ENCODE peak calls at places on chromosomes 4 and X, in seven cellular contexts. U is GM06990, S is mesothelial cell of epicardium, O is WTC11, Z is tibial artery, W is AG09319, D is A549. R is an unnamed sample.

GRCh38 chr4:4182835-4183568 is 43.7 kb downstream of the OTOP1 start:
- DNase-seq in U (peak), S (peak), O (peak), Z (no peak), W (no peak), D (peak), R (no peak)

GRCh38 chrX:50691820-50692219 is 122.2 kb downstream of the SHROOM4 start:
- DNase-seq in U (peak), S (no peak), O (no peak), Z (no peak), W (no peak), D (peak), R (peak)

GRCh38 chr4:94226763-94227162 is 19.1 kb downstream of the SMARCAD1 start:
- DNase-seq in U (no peak), S (no peak), O (no peak), Z (no peak), W (no peak), D (no peak), R (no peak)

GRCh38 chr4:30844861-30845582 is 124.9 kb downstream of the PCDH7 start:
- DNase-seq in U (no peak), S (no peak), O (no peak), Z (no peak), W (no peak), D (no peak), R (no peak)

GRCh38 chr4:14934704-14935390 is 67.4 kb upstream of the CPEB2 start:
- DNase-seq in U (no peak), S (no peak), O (no peak), Z (no peak), W (no peak), D (no peak), R (no peak)

GRCh38 chr4:4990857-4991540 is 28.3 kb downstream of the CYTL1 start:
- DNase-seq in U (no peak), S (no peak), O (no peak), Z (peak), W (peak), D (peak), R (peak)

GRCh38 chr4:53601251-53601764 is 10.0 kb upstream of the LNX1 start:
- DNase-seq in U (peak), S (no peak), O (peak), Z (no peak), W (no peak), D (no peak), R (no peak)

GRCh38 chrX:101057095-101057714 is 5.3 kb upstream of the TRMT2B start:
- DNase-seq in U (peak), S (no peak), O (no peak), Z (no peak), W (no peak), D (no peak), R (no peak)

GRCh38 chr4:166318810-166319525 is 445.9 kb downstream of the TLL1 start:
- DNase-seq in U (no peak), S (no peak), O (no peak), Z (no peak), W (no peak), D (no peak), R (peak)

GRCh38 chr4:82905205-82905604 is 4.7 kb downstream of the THAP9 start:
- DNase-seq in U (peak), S (no peak), O (no peak), Z (no peak), W (no peak), D (no peak), R (no peak)

GRCh38 chrX:19893722-19894121 is 6.3 kb upstream of the SH3KBP1 start:
- DNase-seq in U (no peak), S (no peak), O (no peak), Z (no peak), W (no peak), D (no peak), R (no peak)

GRCh38 chr4:189124149-189124758 is 816.4 kb upstream of the FRG1 start:
- DNase-seq in U (no peak), S (peak), O (peak), Z (no peak), W (no peak), D (no peak), R (peak)

GRCh38 chr4:69858683-69859082 is 1.3 kb downstream of the SULT1E1 start:
- DNase-seq in U (no peak), S (no peak), O (no peak), Z (no peak), W (no peak), D (no peak), R (no peak)

GRCh38 chr4:86939123-86939522 is 4.3 kb downstream of the AFF1 start:
- DNase-seq in U (peak), S (no peak), O (no peak), Z (no peak), W (no peak), D (no peak), R (no peak)

GRCh38 chrX:48901069-48901468 is 3.3 kb downstream of the PQBP1 start:
- DNase-seq in U (no peak), S (no peak), O (no peak), Z (no peak), W (no peak), D (no peak), R (no peak)

DNA sequence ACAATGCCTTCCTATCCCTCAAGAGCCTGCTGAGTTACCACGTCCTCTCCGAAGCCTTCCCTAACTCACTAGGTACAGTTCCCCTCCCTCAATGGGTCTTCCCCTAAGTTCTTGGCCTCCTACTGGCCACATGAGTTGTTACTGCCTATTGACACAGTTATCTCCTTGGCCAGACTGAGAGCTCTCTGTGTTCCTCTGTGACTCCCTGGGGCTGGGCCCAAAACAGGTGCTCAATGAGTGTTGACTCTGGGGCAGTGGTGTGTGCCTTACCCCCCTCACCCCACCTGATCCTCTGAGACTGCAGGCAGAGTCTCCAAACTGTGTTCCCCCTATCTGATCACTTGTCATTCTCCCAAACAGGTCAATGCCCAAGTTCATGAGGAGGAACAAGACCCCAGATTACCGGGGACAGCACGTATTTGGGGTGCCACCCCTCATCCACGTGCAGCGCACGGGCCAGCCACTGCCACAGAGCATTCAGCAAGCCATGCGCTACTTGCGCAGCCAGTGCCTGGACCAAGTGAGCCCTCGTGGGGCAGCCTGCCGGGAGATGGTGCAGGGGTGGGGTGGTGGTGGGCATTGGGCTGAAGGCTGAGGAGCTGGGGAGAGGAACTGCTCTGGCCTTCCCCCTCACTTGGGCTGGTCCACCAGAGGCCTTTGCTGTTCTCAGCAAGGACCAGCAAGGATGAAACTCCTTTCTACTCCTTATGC is 72.6 kb downstream of the STARD8 start:
- DNase-seq in U (no peak), S (no peak), O (no peak), Z (no peak), W (no peak), D (no peak), R (no peak)
- TF ChIP-seq CTCF in U (peak), S (no peak), O (no peak), Z (no peak), W (no peak), D (no peak), R (peak)

GRCh38 chrX:138485224-138485623 is 226.3 kb downstream of the FGF13 start:
- DNase-seq in U (no peak), S (no peak), O (no peak), Z (no peak), W (no peak), D (no peak), R (no peak)

GRCh38 chrX:138485767-138486166 is 225.8 kb downstream of the FGF13 start:
- DNase-seq in U (no peak), S (no peak), O (no peak), Z (no peak), W (no peak), D (no peak), R (no peak)

GRCh38 chrX:138481649-138482048 is 229.9 kb downstream of the FGF13 start:
- DNase-seq in U (no peak), S (no peak), O (no peak), Z (no peak), W (no peak), D (no peak), R (no peak)

GRCh38 chrX:138487866-138488265 is 223.7 kb downstream of the FGF13 start:
- DNase-seq in U (no peak), S (no peak), O (no peak), Z (no peak), W (no peak), D (no peak), R (no peak)

GRCh38 chrX:138484451-138484850 is 227.1 kb downstream of the FGF13 start:
- DNase-seq in U (no peak), S (no peak), O (no peak), Z (no peak), W (no peak), D (no peak), R (no peak)
- TF ChIP-seq CTCF in U (no peak), S (no peak), O (no peak), Z (no peak), W (no peak), D (no peak), R (no peak)

GRCh38 chrX:151801980-151802379 is 67.4 kb downstream of the CNGA2 start:
- DNase-seq in U (no peak), S (no peak), O (no peak), Z (no peak), W (no peak), D (peak), R (no peak)
- TF ChIP-seq CTCF in U (no peak), S (no peak), O (no peak), Z (no peak), W (peak), D (peak), R (peak)

GRCh38 chr4:186032259-186032658 is 36.7 kb upstream of the TLR3 start:
- DNase-seq in U (no peak), S (no peak), O (no peak), Z (no peak), W (no peak), D (no peak), R (no peak)
- TF ChIP-seq CTCF in U (peak), S (no peak), O (no peak), Z (no peak), W (no peak), D (no peak), R (no peak)

DNA sequence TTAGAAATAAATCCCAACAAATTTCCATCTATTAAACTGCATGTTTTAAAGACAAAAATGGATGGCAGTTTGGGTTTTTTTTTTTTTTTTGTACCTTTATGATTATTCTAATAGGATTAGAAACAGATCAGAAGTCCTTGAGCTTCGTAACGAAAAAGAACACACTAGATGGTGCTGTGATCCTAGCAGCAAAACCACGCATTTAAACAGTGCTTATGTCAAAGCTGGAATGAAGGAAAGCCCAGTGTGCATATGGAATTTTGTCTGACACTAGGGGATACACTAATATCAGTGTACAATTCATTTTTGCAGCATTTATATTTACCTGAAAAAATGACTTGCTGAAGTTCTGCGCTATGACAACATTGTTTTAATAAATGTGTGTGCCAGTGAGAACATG is 229.1 kb downstream of the VEGFC start:
- DNase-seq in U (no peak), S (no peak), O (no peak), Z (no peak), W (peak), D (no peak), R (no peak)
- TF ChIP-seq CTCF in U (no peak), S (no peak), O (no peak), Z (no peak), W (peak), D (peak), R (no peak)

DNA sequence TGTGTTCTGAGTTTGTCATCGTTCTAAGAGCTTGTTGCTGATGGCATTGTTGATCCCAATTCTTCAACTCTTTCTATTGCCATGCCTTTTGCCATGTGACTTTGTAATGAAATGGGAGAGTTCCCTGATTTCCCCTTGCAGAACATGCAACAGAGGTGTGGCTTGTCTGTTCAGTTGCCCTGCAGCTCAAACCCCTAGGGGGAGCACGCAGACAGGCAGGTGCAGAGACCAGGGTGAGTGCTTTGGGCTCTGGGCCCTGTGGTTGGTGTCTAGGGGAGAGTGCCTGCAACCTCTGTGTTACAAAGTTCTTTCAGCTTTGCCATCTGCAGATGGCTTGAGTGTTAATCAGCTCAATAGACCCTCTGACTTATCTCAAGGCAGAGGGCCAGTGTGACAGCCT is 332.7 kb downstream of the MID1IP1 start:
- DNase-seq in U (no peak), S (no peak), O (peak), Z (no peak), W (no peak), D (no peak), R (no peak)
- TF ChIP-seq CTCF in U (peak), S (no peak), O (peak), Z (no peak), W (no peak), D (no peak), R (no peak)

DNA sequence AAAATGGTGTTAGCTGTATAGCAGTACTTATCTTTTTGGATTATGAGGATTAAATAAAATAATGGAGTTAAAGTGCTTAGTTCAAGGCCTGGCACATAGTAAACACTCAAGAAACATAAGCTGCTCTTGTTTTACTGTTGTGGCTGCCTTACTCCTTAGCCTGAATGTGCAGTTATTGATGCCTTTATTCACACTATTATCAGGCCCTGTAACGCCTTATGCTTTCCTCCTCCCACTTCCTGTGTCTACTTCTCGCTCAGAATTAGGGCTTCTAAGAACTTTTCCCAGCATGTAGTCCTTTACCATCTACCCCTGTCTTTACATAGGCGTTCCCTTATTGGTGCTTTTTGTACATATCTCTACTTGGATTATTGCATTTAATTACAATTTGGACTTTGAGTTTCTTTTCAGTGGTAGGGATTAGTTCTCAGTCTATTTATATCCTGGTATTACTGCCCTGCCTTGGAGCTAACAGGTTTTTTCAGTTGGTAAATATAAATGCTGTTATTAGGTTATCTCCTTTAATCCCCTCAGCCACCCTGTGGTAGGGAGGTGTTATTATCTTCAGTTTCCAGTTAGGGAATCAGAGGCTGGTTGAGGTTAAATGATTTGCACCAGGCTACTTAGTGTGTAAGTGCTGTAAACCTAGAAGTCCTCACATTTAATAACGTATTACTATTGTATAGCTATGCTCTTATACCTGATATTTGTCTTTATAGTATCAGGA is 83.9 kb downstream of the RBPJ start:
- DNase-seq in U (no peak), S (no peak), O (no peak), Z (no peak), W (no peak), D (no peak), R (no peak)
- TF ChIP-seq CTCF in U (no peak), S (no peak), O (no peak), Z (no peak), W (no peak), D (no peak), R (no peak)

GRCh38 chr4:122005064-122005755 is 53.4 kb upstream of the TRPC3 start:
- DNase-seq in U (no peak), S (no peak), O (no peak), Z (no peak), W (no peak), D (no peak), R (no peak)

GRCh38 chr4:122000849-122001248 is 49.0 kb upstream of the TRPC3 start:
- DNase-seq in U (no peak), S (no peak), O (no peak), Z (no peak), W (no peak), D (no peak), R (no peak)

GRCh38 chr4:122007016-122007415 is 55.2 kb upstream of the TRPC3 start:
- DNase-seq in U (no peak), S (no peak), O (no peak), Z (no peak), W (no peak), D (no peak), R (no peak)

GRCh38 chr4:121998024-121998423 is 46.2 kb upstream of the TRPC3 start:
- DNase-seq in U (no peak), S (no peak), O (peak), Z (no peak), W (no peak), D (no peak), R (no peak)

GRCh38 chr4:122003335-122003734 is 51.5 kb upstream of the TRPC3 start:
- DNase-seq in U (peak), S (no peak), O (peak), Z (no peak), W (no peak), D (peak), R (no peak)
- TF ChIP-seq CTCF in U (peak), S (peak), O (peak), Z (no peak), W (no peak), D (peak), R (peak)